ENCODE peak calls at places on chromosome 15, in six cellular contexts. U, K, D, F, X and Z are unnamed samples.
A peak's percentile ranks its signal among the peaks of the same experiment; 100 is the strongest.

GRCh38 chr15:78841307-78841706 is 30.0 kb upstream of the ADAMTS7 start:
- DNase-seq in K (no peak), U (no peak), X (no peak), F (no peak), D (no peak), Z (peak; percentile 30)

GRCh38 chr15:81839387-81839786 is 206.4 kb downstream of the MEX3B start:
- DNase-seq in X (no peak), F (no peak), D (no peak), K (no peak), U (no peak), Z (no peak)

GRCh38 chr15:60626669-60627068 is 147.7 kb upstream of the ICE2 start:
- DNase-seq in U (no peak), K (no peak), D (no peak), X (no peak), F (no peak), Z (no peak)

GRCh38 chr15:75355369-75355768 is 8.5 kb downstream of the NEIL1 start:
- DNase-seq in K (no peak), U (no peak), D (no peak), X (no peak), F (no peak), Z (no peak)

GRCh38 chr15:69666921-69667811 is 214.5 kb downstream of the RPLP1 start:
- DNase-seq in U (no peak), F (no peak), K (no peak), X (no peak), D (no peak), Z (no peak)

GRCh38 chr15:73753250-73754130 is at the start of gene INSYN1:
- DNase-seq in X (no peak), D (no peak), F (peak; percentile 60), U (peak; percentile 36), K (no peak), Z (peak; percentile 22)

GRCh38 chr15:78855746-78856145 is 16.9 kb upstream of the MORF4L1 start:
- DNase-seq in F (no peak), D (no peak), X (no peak), U (no peak), K (peak; percentile 77), Z (peak; percentile 45)

GRCh38 chr15:31128919-31129768 is 27.6 kb upstream of the TRPM1 start:
- DNase-seq in K (peak; percentile 55), F (peak; percentile 33), U (peak; percentile 51), D (peak; percentile 33), X (peak; percentile 38), Z (peak; percentile 66)

GRCh38 chr15:44753345-44753744 is 17.0 kb downstream of the TRIM69 start:
- DNase-seq in F (no peak), K (no peak), X (no peak), U (no peak), D (no peak), Z (no peak)